ENCODE peak calls at places on chromosomes 12 and 14, in five cellular contexts. X, S, T, L and F are unnamed samples.
A peak's percentile ranks its signal among the peaks of the same experiment; 100 is the strongest.

GRCh38 chr12:98388126-98388525 is 127.3 kb upstream of the TMPO start:
- DNase-seq in T (no peak), S (no peak), L (no peak), X (no peak), F (no peak)

GRCh38 chr14:32109676-32110075 is 32.6 kb downstream of the ARHGAP5 start:
- DNase-seq in X (no peak), L (no peak), T (peak; percentile 76), S (peak; percentile 54), F (peak; percentile 58)

GRCh38 chr14:73007835-73008234 is 19.1 kb downstream of the ZFYVE1 start:
- DNase-seq in T (peak; percentile 52), X (no peak), L (no peak), S (no peak), F (no peak)

GRCh38 chr14:89899917-89900680 is 54.4 kb downstream of the EFCAB11 start:
- DNase-seq in X (peak; percentile 24), L (peak; percentile 35), S (no peak), T (peak; percentile 61), F (peak; percentile 39)

GRCh38 chr14:95185452-95186392 is 28.4 kb upstream of the DICER1 start:
- DNase-seq in T (peak; percentile 77), S (no peak), X (no peak), L (no peak), F (peak; percentile 92)

GRCh38 chr12:236445-236844 is 22.5 kb upstream of the SLC6A12 start:
- DNase-seq in L (no peak), T (no peak), S (no peak), X (no peak), F (no peak)

GRCh38 chr12:130154276-130154675 is 8.0 kb upstream of the FZD10 start:
- DNase-seq in L (no peak), T (no peak), S (no peak), X (no peak), F (no peak)

GRCh38 chr12:18139989-18140596 is 50.1 kb upstream of the RERGL start:
- DNase-seq in T (peak; percentile 68), X (no peak), S (no peak), L (peak; percentile 16), F (peak; percentile 51)

GRCh38 chr12:95848575-95849388 is 10.0 kb upstream of the SNRPF start:
- DNase-seq in L (peak; percentile 49), T (peak; percentile 63), S (no peak), X (no peak), F (peak; percentile 22)

GRCh38 chr12:3964404-3964803 is 91.2 kb upstream of the PARP11 start:
- DNase-seq in L (peak; percentile 74), T (no peak), X (no peak), S (no peak), F (no peak)

GRCh38 chr14:76769636-76770292 is 8.5 kb downstream of the VASH1 start:
- DNase-seq in T (no peak), L (no peak), S (no peak), X (no peak), F (no peak)

GRCh38 chr14:103161054-103161397 is 37.8 kb downstream of the TNFAIP2 start:
- DNase-seq in T (peak; percentile 18), L (no peak), S (no peak), X (no peak), F (no peak)

GRCh38 chr14:89575386-89576061 is 158.5 kb upstream of the FOXN3 start:
- DNase-seq in X (no peak), S (no peak), T (no peak), L (no peak), F (no peak)

GRCh38 chr12:14774944-14775651 is 28.2 kb downstream of the WBP11 start:
- DNase-seq in L (peak; percentile 51), S (no peak), X (peak; percentile 38), T (peak; percentile 65), F (peak; percentile 80)

GRCh38 chr14:96058606-96059200 is 19.5 kb downstream of the C14orf132 start:
- DNase-seq in S (no peak), T (no peak), X (no peak), L (no peak), F (no peak)

GRCh38 chr14:35406811-35407630 is 2.5 kb upstream of the NFKBIA start:
- DNase-seq in L (peak; percentile 71), X (no peak), S (no peak), T (peak; percentile 81), F (peak; percentile 76)

GRCh38 chr12:96979532-96979931 is 72.5 kb downstream of the NEDD1 start:
- DNase-seq in X (no peak), T (no peak), S (no peak), L (no peak), F (no peak)

GRCh38 chr12:25121916-25122315 is 73.0 kb downstream of the DNAI7 start:
- DNase-seq in X (no peak), L (no peak), S (no peak), T (peak; percentile 7), F (no peak)

GRCh38 chr12:88453323-88453722 is 126.9 kb downstream of the KITLG start:
- DNase-seq in L (no peak), T (peak; percentile 41), S (no peak), X (no peak), F (no peak)

DNA sequence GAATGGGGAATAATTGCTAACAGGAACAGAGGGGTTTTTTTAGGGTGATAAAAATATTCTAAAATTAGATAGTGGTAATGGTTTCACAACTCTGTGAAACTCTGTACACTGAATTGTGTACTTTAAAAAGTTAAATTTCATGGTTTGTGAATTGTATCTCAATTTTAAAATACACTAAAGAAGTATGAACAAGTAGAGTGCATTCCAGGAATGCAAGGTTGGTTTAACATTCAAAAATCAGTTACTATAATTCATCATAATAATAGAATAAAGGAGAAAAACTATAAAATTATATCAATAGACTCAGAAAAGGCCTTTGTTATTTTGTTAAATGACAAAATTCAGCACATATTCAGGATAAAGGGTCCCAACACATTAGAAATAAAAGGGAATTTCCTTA is 11.1 kb upstream of the BATF start:
- DNase-seq in X (no peak), S (no peak), T (no peak), L (no peak), F (no peak)
- TF ChIP-seq CTCF in X (no peak), S (no peak), T (no peak), L (no peak), F (no peak)

DNA sequence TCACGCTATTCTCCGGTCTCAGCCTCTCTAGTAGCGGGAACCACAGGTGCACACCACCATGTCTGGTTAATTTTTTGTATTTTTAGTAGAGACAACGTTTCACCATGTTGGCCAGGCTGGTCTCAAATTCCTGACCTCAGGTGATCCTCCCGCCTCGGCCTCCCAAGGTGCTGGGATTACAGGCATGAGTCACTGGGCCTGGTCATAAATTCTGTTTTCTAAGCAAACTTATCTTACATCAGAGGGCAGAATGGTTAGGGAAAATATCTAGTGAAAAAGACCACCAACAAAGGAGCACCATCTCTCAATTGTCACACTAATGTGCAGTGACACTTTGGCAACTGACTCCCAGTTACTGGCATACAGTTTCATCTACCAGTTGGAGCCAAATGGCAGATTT is 2.8 kb downstream of the CPM start:
- DNase-seq in L (no peak), T (no peak), S (no peak), X (no peak), F (no peak)
- H3K4me3 ChIP-seq in L (no peak overlapping the region), T (no peak overlapping the region), S (no peak overlapping the region), X (no peak overlapping the region), F (no peak overlapping the region)

DNA sequence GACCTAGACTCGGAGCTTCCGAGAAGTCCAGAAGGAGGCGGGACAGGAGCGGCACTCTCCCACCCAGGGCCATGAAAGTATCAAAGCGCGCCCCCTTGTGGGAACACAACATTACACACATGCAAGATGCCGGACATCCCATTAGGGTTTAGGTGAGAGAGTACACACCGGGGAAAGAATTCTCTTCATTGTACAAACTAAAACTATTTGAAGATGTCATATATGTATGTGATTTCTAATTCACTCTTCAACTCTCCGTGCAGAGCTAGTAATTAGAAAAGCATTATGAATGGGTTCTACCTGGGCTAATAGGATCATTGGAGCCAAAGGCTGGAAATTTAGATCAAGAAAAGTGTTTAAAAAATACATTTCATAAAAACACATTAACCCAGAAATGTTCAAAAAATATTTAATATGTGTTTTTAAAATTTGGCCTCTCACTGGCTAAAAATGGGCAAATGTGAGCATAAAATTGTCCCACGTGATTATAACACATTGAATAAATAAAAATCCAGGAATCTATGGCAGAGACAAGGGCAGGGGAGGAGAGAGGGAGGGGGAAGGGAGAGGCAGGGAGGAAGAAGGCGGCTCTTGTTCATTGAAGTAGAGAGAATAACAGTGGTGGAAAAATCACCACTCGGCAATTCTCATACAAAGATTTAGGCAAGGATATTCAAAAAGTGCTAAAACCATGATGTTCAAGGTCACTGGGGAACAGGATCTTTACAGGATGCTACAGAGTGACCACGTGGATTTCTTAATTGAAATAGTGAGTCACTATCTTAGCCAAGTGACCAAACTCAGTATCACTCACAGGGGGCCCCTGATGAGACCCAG is 38.9 kb downstream of the FBXO21 start:
- DNase-seq in L (peak; percentile 88), X (peak; percentile 86), S (no peak), T (peak; percentile 74), F (peak; percentile 62)
- TF ChIP-seq CTCF in L (peak; percentile 81), X (peak; percentile 82), S (peak; percentile 51), T (peak; percentile 72), F (peak; percentile 67)

DNA sequence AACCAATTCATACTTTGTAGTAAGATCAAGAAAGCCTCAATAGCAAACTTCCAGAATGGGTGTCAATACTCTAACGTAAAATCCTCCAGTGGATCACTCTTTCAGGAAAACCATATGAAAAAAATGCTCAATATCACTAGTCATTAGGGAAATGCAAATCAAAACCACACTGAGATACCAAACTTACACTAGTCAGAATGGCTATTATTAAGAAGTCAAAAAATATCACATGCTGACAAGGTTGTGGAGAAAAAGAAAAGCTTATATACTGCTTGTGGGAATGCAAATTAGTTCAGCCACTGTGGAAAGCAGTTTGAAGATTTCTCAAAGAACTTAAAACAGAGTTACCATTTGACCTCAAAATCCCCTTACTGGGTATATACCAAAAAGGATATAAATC is 49.5 kb upstream of the ATXN7L3B start:
- DNase-seq in X (no peak), S (no peak), L (no peak), T (no peak), F (no peak)
- H3K4me3 ChIP-seq in X (no peak overlapping the region), S (no peak overlapping the region), L (no peak overlapping the region), T (no peak overlapping the region), F (no peak overlapping the region)

DNA sequence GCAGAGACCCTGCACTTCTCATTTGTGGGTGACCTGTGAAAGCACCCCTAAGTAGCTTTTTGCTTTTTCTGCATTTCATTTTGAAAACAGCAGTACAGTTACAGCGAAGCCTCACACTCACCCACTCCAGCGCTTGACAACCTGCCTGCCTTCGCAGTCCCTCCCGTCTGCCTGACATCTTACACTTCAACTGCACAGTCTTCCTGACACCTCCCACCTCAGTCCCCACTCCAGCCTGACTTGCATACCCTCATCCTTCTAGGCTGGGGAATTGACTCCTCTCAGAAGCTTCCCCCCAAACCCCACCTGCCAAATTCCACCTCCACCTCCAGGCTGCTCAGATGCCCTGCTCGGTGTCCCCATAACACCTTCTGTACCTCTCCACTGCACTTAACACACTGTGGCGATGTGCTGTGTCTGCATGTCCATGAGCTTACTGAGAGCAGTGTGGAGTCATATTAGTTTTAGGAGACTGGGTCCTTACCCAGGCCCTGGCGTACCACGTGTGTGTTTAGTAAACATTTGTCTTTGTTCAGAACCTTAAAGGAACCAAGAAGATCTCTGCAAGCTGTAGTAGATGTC is 159.4 kb downstream of the PRKCH start:
- DNase-seq in T (no peak), X (no peak), S (no peak), L (no peak), F (no peak)
- TF ChIP-seq CTCF in T (no peak), X (no peak), S (no peak), L (no peak), F (no peak)

DNA sequence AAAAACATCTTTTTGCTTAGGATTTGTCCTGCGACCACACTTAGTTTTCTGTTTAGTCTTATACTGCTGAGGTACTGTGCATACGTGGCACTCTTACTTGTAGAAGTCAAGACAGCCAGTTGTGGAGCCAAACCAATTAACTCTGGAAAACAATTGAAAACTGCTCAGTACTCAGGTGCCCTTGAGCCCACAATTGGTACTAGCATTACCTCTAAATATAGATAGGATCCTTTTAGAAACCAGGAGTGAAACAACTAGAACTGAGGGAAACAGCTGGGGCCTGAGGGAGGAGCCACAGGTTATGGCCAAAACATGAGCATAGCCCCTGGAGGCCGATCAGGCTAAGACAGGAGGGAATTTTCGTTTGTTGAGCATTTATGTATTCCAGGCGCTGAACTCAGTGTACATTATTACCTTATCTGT is 2.5 kb downstream of the SPATS2 start:
- DNase-seq in T (peak; percentile 72), S (no peak), L (peak; percentile 28), X (peak; percentile 45), F (peak; percentile 70)
- H3K4me3 ChIP-seq in T (peak overlapping the region; percentile 20), S (peak overlapping the region; percentile 68), L (no peak overlapping the region), X (no peak overlapping the region), F (peak overlapping the region; percentile 20)